ENCODE peak calls at places on chromosome 2, in nine cellular contexts. F is OCI-LY7, D is MM.1S, V is HCT116, R is neural progenitor cell, Z is PC-3, A is GM23338, K is GM23248, W is SK-N-SH. P is an unnamed sample.

GRCh38 chr2:9498210-9498609 is 23.9 kb downstream of the IAH1 start:
- DNase-seq in Z (no peak), K (peak; percentile 43), W (no peak), V (no peak), R (no peak), A (no peak), F (no peak), D (no peak), P (no peak)

GRCh38 chr2:66301073-66301766 is 133.7 kb upstream of the MEIS1 start:
- DNase-seq in W (no peak), F (no peak), V (no peak), R (no peak), A (no peak), K (peak; percentile 33), Z (no peak), D (no peak), P (no peak)

GRCh38 chr2:166637051-166637450 is 143.0 kb upstream of the SCN7A start:
- DNase-seq in Z (no peak), K (no peak), R (no peak), A (no peak), V (no peak), W (no peak), F (no peak), D (no peak), P (no peak)

GRCh38 chr2:161307676-161308075 is 549 bp upstream of the PSMD14 start:
- DNase-seq in R (no peak), F (peak; percentile 16), V (no peak), K (no peak), D (no peak), W (no peak), A (no peak), Z (peak; percentile 19), P (no peak)

GRCh38 chr2:138475394-138475793 is 26.2 kb upstream of the SPOPL start:
- DNase-seq in Z (peak; percentile 41), W (no peak), D (no peak), R (no peak), K (no peak), V (no peak), F (peak; percentile 16), A (no peak), P (no peak)

GRCh38 chr2:112627060-112628040 is 18.4 kb upstream of the SLC20A1 start:
- DNase-seq in Z (peak; percentile 96), A (no peak), K (peak; percentile 98), F (no peak), R (no peak), D (no peak), W (no peak), V (no peak), P (peak; percentile 77)

GRCh38 chr2:60544059-60544458 is 9.4 kb downstream of the BCL11A start:
- DNase-seq in W (no peak), F (no peak), R (no peak), D (no peak), K (no peak), A (peak; percentile 54), V (no peak), Z (no peak), P (no peak)

GRCh38 chr2:8761529-8762164 is 75.8 kb downstream of the KIDINS220 start:
- DNase-seq in Z (peak; percentile 77), W (peak; percentile 63), R (peak; percentile 42), A (peak; percentile 30), D (peak; percentile 53), V (peak; percentile 23), K (peak; percentile 59), F (peak; percentile 45), P (peak; percentile 37)

DNA sequence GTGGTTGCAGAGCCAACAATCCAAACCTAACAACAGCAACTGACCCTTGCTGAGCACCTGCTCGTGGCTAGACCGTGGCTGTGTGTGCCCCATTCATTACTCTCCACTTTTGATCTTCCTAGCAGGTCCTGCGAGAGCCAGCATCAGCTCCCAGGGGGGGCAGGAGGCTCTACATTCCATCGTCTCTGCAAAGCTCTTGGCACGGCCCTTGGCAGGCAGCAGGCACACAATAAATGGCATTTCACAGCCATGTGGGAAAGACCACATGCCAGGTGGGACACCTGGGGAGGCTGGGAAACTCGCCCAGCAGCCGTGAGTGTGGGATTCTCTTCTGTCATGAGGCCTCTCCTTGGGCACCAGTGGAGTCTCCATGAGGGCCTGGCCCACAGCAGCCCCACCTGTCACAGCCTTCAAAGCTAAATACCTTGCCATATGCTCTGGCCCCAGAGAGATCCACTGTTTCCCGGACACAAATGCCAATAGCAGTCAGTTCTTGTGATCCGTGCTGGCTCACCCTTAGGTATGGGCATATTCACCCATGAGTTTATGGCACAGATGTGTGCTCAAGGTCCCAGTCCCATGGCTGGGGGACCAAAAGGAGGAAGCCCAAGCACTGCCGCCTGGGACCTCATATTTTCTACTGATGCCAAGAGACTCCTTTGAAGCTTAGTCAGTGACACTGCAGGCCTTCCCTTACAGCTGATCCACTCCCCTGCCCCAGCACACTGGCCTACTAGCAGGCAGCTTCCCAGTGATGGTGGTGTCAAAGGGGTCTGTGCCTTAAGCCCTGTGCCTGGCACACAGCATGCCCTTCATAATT is 6.8 kb upstream of the TEX51 start:
- DNase-seq in V (no peak), R (peak; percentile 27), Z (no peak), D (no peak), K (no peak), A (no peak), F (no peak), W (no peak), P (no peak)
- TF ChIP-seq EZH2phosphoT487 in V (no peak), R (no peak), Z (no peak), D (no peak), K (no peak), A (no peak), F (no peak), W (no peak), P (no peak)

GRCh38 chr2:70643715-70644114 is 90.1 kb upstream of the TGFA start:
- DNase-seq in W (peak; percentile 26), Z (peak; percentile 71), A (peak; percentile 90), F (peak; percentile 7), V (peak; percentile 42), K (peak; percentile 57), R (peak; percentile 62), D (peak; percentile 62), P (no peak)
- TF ChIP-seq EZH2phosphoT487 in W (no peak), Z (no peak), A (no peak), F (no peak), V (no peak), K (no peak), R (no peak), D (no peak), P (no peak)

GRCh38 chr2:20667531-20668401 is 822 bp downstream of the GDF7 start:
- DNase-seq in R (peak; percentile 53), A (peak; percentile 59), W (peak; percentile 47), D (no peak), F (no peak), Z (no peak), V (no peak), K (no peak), P (no peak)

GRCh38 chr2:20667151-20667530 is 197 bp downstream of the GDF7 start:
- DNase-seq in D (no peak), K (peak; percentile 58), A (no peak), R (peak; percentile 71), F (no peak), W (peak; percentile 84), V (no peak), Z (no peak), P (no peak)

GRCh38 chr2:20666114-20666363 is 905 bp upstream of the GDF7 start:
- DNase-seq in A (peak; percentile 44), D (no peak), W (peak; percentile 81), F (no peak), R (no peak), V (no peak), K (peak; percentile 30), Z (no peak), P (no peak)

GRCh38 chr2:20665261-20666113 is 1.5 kb upstream of the GDF7 start:
- DNase-seq in Z (no peak), V (no peak), F (no peak), W (peak; percentile 67), D (no peak), R (peak; percentile 43), K (peak; percentile 12), A (peak; percentile 66), P (no peak)

DNA sequence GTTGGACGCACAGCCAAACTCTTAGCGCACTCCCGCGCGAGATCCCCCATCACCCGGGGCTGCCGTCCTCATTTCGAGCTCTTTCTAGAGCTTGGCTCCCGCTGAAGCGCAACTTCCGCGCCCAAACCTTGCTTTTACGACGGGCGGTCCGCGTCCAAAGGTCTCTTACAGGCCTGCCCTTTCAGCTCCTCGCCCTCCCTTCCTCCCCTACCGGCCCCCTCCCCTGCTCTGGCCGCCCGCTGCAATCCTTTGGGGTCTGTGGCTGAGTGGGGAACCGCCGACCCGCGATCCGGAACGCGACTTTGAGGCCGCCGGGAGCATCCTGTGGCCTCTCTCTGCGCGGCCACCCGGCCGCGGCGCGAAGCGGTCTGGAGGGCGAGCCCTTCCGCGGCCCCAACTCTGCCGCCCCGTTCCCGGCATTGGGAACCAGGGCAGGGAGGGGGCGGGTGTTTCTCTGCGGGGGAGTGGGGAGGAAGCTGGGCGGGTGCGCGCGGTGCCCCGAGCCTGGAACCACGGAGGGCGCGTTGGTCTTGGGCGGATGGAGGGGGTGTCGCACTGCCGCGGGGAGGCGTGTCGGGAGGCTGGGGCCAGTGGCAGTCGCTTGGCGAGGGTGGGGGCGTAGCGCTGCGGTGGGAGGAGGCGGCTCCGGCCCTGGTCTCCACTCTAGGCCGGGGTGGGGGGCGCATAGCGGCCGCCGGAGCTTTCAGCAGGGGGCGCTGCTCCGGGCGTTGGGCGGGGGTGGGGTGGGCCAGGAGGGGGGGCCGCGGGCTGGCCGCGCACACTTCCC is at the start of gene GDF7:
- DNase-seq in F (no peak), W (peak; percentile 93), K (no peak), R (peak; percentile 58), D (no peak), Z (no peak), V (no peak), A (peak; percentile 74), P (no peak)
- TF ChIP-seq EZH2phosphoT487 in F (no peak), W (peak; percentile 1), K (peak; percentile 29), R (peak; percentile 95), D (no peak), Z (peak; percentile 60), V (no peak), A (peak; percentile 43), P (peak; percentile 86)

GRCh38 chr2:30625600-30626208 is 178.7 kb downstream of the LCLAT1 start:
- DNase-seq in D (no peak), Z (no peak), A (no peak), V (no peak), K (no peak), F (no peak), W (no peak), R (no peak), P (no peak)

GRCh38 chr2:30627162-30627561 is 180.1 kb downstream of the CAPN13 start:
- DNase-seq in W (no peak), K (no peak), V (no peak), F (no peak), A (peak; percentile 52), R (no peak), Z (no peak), D (no peak), P (no peak)

GRCh38 chr2:30620102-30620501 is 173.1 kb downstream of the LCLAT1 start:
- DNase-seq in R (no peak), A (no peak), K (no peak), F (no peak), W (no peak), Z (no peak), D (no peak), V (no peak), P (no peak)

GRCh38 chr2:30621836-30622235 is 174.8 kb downstream of the LCLAT1 start:
- DNase-seq in D (no peak), A (no peak), W (no peak), R (no peak), Z (no peak), K (no peak), F (no peak), V (no peak), P (no peak)

DNA sequence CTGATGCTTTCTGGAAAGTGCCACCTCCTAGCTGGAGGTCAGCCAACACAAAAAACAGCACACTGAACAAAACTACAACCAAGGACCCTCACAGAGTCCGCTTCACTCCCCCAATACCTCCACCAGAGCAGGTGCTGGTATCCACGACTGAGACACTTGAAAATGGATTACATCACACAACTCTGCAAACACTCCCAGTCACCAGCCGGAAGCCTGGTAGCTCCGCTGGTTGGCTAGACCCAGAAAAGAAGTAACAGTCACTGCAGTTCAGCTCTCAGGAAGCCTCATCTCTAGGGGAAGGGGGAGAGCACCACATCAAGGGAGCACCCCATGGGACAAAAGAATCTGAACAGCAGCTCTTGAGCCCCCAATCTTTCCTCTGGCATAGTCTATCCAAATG is 175.4 kb downstream of the LCLAT1 start:
- DNase-seq in V (no peak), W (no peak), A (no peak), D (no peak), F (no peak), R (no peak), K (no peak), Z (no peak), P (no peak)
- TF ChIP-seq EZH2phosphoT487 in V (no peak), W (no peak), A (no peak), D (no peak), F (no peak), R (no peak), K (no peak), Z (no peak), P (no peak)